ENCODE peak calls at places on chromosomes 3 and 15, in ten cellular contexts. R is body of pancreas, P is sigmoid colon, D is adrenal gland, U is prostate gland, X is A549, K is esophagus muscularis mucosa, S is IMR-90, H is HepG2, B is NB4. N is an unnamed sample.

GRCh38 chr3:124230928-124231456 is 239.1 kb upstream of the ROPN1 start:
- DNase-seq in D (no peak), B (no peak), X (no peak), K (peak), P (no peak), R (no peak), S (no peak), H (no peak), U (no peak), N (no peak)

GRCh38 chr3:78977073-78977472 is 790.7 kb downstream of the ROBO1 start:
- DNase-seq in D (no peak), B (no peak), S (peak), X (no peak), R (no peak), U (no peak), H (no peak), K (no peak), P (no peak), N (no peak)

GRCh38 chr3:171125010-171125409 is 98.5 kb upstream of the SLC2A2 start:
- DNase-seq in K (no peak), R (no peak), S (peak), U (no peak), D (no peak), H (no peak), X (no peak), P (no peak), B (no peak), N (no peak)

GRCh38 chr3:56694852-56695563 is 11.9 kb upstream of the TASOR start:
- DNase-seq in X (no peak), U (no peak), R (no peak), D (no peak), B (no peak), P (no peak), H (no peak), K (no peak), S (no peak), N (no peak)

GRCh38 chr3:178083906-178084823 is 452.1 kb upstream of the KCNMB2 start:
- DNase-seq in P (no peak), X (peak), D (no peak), U (no peak), B (peak), S (no peak), R (no peak), H (peak), K (no peak), N (no peak)

GRCh38 chr15:70101459-70102113 is 3.9 kb upstream of the TLE3 start:
- DNase-seq in S (peak), B (peak), H (peak), U (peak), P (peak), K (no peak), D (peak), R (peak), X (peak), N (peak)

GRCh38 chr3:6074952-6075351 is 786.0 kb upstream of the GRM7 start:
- DNase-seq in B (no peak), X (no peak), P (no peak), R (no peak), S (no peak), K (no peak), U (no peak), D (no peak), H (no peak), N (no peak)

GRCh38 chr15:56894601-56895000 is 23.8 kb upstream of the TCF12 start:
- DNase-seq in H (no peak), D (no peak), U (no peak), R (no peak), X (no peak), P (no peak), B (no peak), S (no peak), K (no peak), N (peak)

GRCh38 chr15:85592148-85592547 is 202.6 kb downstream of the KLHL25 start:
- DNase-seq in P (no peak), R (no peak), D (no peak), H (peak), U (no peak), B (peak), X (peak), K (no peak), S (peak), N (no peak)

GRCh38 chr3:35042210-35042960 is 596.9 kb upstream of the ARPP21 start:
- DNase-seq in U (no peak), D (no peak), R (no peak), B (no peak), H (no peak), P (no peak), X (no peak), S (no peak), K (no peak), N (no peak)

GRCh38 chr3:105022813-105023212 is 343.9 kb upstream of the ALCAM start:
- DNase-seq in U (no peak), B (no peak), S (no peak), R (no peak), X (no peak), D (no peak), H (no peak), K (no peak), P (no peak), N (no peak)

DNA sequence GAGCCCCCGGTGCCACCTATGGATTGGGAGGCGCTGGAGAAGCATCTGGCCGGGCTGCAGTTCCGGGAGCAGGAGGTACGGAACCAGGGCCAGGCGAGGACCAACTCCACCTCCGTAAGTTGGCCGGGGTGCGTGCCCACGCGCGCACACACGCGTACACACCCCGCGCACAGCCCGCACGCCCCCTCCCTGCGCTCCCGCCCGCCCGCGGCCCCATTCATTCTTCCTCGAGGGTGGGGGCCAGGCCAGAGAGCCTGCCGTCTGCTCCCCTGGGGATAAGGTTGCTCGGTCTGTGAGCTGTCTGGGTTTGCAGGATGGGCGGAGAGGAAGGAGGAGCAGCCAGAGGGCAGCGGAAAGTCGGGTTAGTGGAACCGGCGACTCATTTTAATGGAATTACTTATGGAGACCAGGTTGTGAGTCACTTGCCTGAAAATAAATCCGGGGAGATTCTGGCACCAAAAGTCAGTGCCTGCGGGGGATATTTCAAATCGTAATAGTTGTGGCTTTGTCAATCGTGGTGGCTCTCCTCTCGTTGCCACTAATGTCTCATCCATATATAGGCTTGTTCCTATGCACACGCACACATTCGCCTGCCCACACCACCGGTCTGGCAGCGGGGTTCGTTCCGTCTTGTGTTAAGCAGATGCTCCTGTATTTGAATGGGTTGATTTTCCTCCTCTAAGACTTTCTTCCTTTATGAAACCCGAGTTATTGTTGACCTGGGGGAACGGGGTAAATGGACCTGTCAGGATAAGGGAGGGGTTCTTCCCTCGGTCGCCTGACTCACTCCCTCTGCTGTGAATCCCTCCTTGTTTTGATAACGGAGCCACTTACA is 223.4 kb upstream of the IL12A start:
- DNase-seq in B (no peak), R (peak), U (peak), K (no peak), P (peak), S (peak), X (peak), H (no peak), D (peak), N (no peak)
- TF ChIP-seq POLR2A in B (no peak), R (no peak), U (peak), K (no peak), P (peak), S (peak), X (peak), H (no peak), D (no peak), N (no peak)

DNA sequence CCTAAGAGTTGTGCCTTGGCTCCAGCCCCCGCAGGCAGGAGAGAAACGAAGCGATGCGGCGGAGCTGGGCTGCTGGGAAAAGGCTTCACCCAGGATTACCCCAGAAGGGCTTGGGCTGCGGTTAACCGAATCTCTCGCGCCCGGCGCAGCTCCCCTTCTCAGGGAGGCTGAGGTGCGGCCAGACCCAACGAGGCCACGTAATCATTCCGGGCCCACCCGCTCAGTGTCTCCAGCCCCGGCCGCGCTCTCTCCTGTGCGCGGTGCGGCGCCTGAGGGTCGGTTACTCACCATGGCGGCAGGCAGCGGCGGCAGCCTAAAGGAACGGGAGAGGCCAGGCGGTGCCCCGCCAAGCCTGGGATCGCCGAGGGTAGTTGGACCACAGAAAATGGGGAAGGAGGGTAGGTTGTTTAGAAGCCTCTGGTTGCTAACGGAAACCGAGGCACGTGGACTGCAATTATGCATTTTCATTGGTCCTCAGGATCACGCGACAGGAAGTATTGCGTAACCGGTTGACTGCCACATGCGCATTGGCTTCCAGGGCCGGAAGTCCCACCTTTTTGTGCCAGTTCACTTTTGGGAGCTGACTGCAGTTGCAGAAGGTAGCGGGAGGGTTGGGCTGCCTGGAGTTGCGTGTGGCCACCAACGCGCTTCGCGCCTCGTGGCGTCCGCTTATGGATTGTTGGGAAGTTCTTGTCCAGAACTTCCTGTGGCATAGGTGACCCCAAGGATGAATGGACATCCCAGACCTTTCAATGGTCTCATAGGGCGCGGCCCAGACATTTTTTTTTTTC is at the start of gene LZTFL1:
- DNase-seq in B (peak), D (peak), U (peak), K (peak), R (peak), X (peak), H (peak), S (peak), P (peak), N (peak)
- TF ChIP-seq POLR2A in B (peak), D (no peak), U (no peak), K (no peak), R (peak), X (peak), H (no peak), S (peak), P (no peak), N (peak)

GRCh38 chr3:13484861-13485590 is 4.9 kb downstream of the HDAC11 start:
- DNase-seq in D (peak), X (peak), S (peak), R (peak), K (no peak), H (peak), B (peak), U (peak), P (peak), N (peak)
- TF ChIP-seq POLR2A in D (no peak), X (no peak), S (no peak), R (peak), K (no peak), H (peak), B (no peak), U (peak), P (no peak), N (peak)

GRCh38 chr15:101541501-101542292 is 52.2 kb upstream of the PCSK6 start:
- DNase-seq in K (no peak), P (peak), H (no peak), B (no peak), R (no peak), X (no peak), S (no peak), U (no peak), D (no peak), N (no peak)
- TF ChIP-seq POLR2A in K (no peak), P (no peak), H (no peak), B (no peak), R (no peak), X (no peak), S (no peak), U (no peak), D (no peak), N (no peak)

GRCh38 chr3:42850263-42850662 is 25.4 kb downstream of the CYP8B1 start:
- DNase-seq in U (no peak), D (no peak), S (no peak), H (no peak), R (no peak), K (no peak), B (no peak), X (no peak), P (no peak), N (no peak)

GRCh38 chr3:42846682-42847522 is 28.8 kb downstream of the CYP8B1 start:
- DNase-seq in S (no peak), R (no peak), P (no peak), D (peak), H (peak), U (no peak), K (no peak), X (no peak), B (peak), N (peak)

GRCh38 chr3:42844815-42845214 is 30.9 kb downstream of the CYP8B1 start:
- DNase-seq in R (no peak), B (no peak), K (no peak), X (no peak), H (no peak), U (no peak), D (no peak), S (no peak), P (no peak), N (no peak)

GRCh38 chr3:42849017-42849416 is 26.7 kb downstream of the CYP8B1 start:
- DNase-seq in P (no peak), K (no peak), S (no peak), X (no peak), R (no peak), H (no peak), D (no peak), B (no peak), U (no peak), N (no peak)

GRCh38 chr3:42847731-42848130 is 27.9 kb downstream of the CYP8B1 start:
- DNase-seq in X (no peak), P (no peak), U (no peak), H (no peak), K (no peak), S (no peak), D (no peak), B (no peak), R (no peak), N (no peak)
- TF ChIP-seq POLR2A in X (no peak), P (no peak), U (no peak), H (no peak), K (no peak), S (no peak), D (no peak), B (no peak), R (no peak), N (no peak)

GRCh38 chr3:184154909-184155643 is at the start of gene DVL3:
- DNase-seq in H (peak), P (peak), X (peak), D (peak), B (peak), R (peak), K (no peak), U (peak), S (peak), N (peak)
- TF ChIP-seq POLR2A in H (no peak), P (no peak), X (peak), D (peak), B (peak), R (peak), K (no peak), U (peak), S (peak), N (no peak)

GRCh38 chr3:183253364-183253960 is 409 bp downstream of the B3GNT5 start:
- DNase-seq in S (peak), X (peak), B (peak), R (peak), U (peak), D (peak), K (no peak), H (no peak), P (peak), N (peak)
- TF ChIP-seq POLR2A in S (no peak), X (no peak), B (no peak), R (peak), U (peak), D (no peak), K (no peak), H (no peak), P (peak), N (peak)